ENCODE peak calls at places on chromosomes 5 and 9, in ten cellular contexts. S is adrenal gland, U is BE2C, P is osteoblast, O is heart right ventricle, T is MM.1S, Z is mammary epithelial cell, D is PC-3, Q is H9, V is coronary artery. R is an unnamed sample.

GRCh38 chr9:124353811-124354274 is 61.4 kb downstream of the PSMB7 start:
- DNase-seq in D (no peak), U (no peak), T (no peak), P (no peak), V (peak; percentile 43), S (no peak), Q (no peak), O (no peak), Z (no peak), R (no peak)

GRCh38 chr5:157328277-157328912 is 62.5 kb downstream of the CYFIP2 start:
- DNase-seq in P (peak; percentile 93), S (peak; percentile 59), D (peak; percentile 90), O (peak; percentile 32), V (no peak), Z (peak; percentile 52), U (peak; percentile 66), Q (peak; percentile 77), T (peak; percentile 74), R (peak; percentile 82)

GRCh38 chr5:67998709-67999251 is 216.8 kb upstream of the PIK3R1 start:
- DNase-seq in V (peak; percentile 79), S (peak; percentile 33), Z (no peak), U (no peak), O (peak; percentile 44), D (peak; percentile 18), T (no peak), P (peak; percentile 74), Q (peak; percentile 32), R (no peak)

GRCh38 chr5:86979801-86980510 is 287.7 kb upstream of the RASA1 start:
- DNase-seq in U (no peak), Z (peak; percentile 59), V (no peak), T (peak; percentile 63), O (no peak), D (peak; percentile 96), Q (no peak), S (no peak), P (no peak), R (no peak)

GRCh38 chr5:36502608-36503007 is 103.8 kb upstream of the SLC1A3 start:
- DNase-seq in U (no peak), Q (no peak), V (no peak), S (no peak), T (no peak), D (peak; percentile 96), O (no peak), Z (peak; percentile 77), P (peak; percentile 66), R (no peak)

GRCh38 chr5:34692781-34693180 is 36.7 kb downstream of the RAI14 start:
- DNase-seq in O (no peak), Q (no peak), S (no peak), Z (no peak), D (no peak), U (no peak), V (no peak), P (no peak), T (no peak), R (no peak)

GRCh38 chr9:6962164-6962563 is 204.4 kb downstream of the KDM4C start:
- DNase-seq in T (no peak), Z (no peak), V (no peak), D (no peak), U (no peak), O (no peak), P (no peak), S (no peak), Q (no peak), R (no peak)

GRCh38 chr5:66906021-66906420 is 290.6 kb downstream of the CD180 start:
- DNase-seq in O (no peak), Z (no peak), S (no peak), D (no peak), T (no peak), V (no peak), Q (no peak), U (no peak), P (no peak), R (no peak)

GRCh38 chr5:15366676-15367391 is 133.1 kb upstream of the FBXL7 start:
- DNase-seq in O (no peak), S (no peak), D (no peak), P (no peak), T (peak; percentile 89), U (no peak), Q (no peak), Z (no peak), V (no peak), R (no peak)

GRCh38 chr9:114273461-114273881 is 49.4 kb upstream of the ORM1 start:
- DNase-seq in P (peak; percentile 66), Q (peak; percentile 20), V (peak; percentile 65), D (no peak), S (no peak), T (no peak), U (peak; percentile 1), Z (peak; percentile 69), O (no peak), R (no peak)

GRCh38 chr5:174096619-174097018 is 51.1 kb downstream of the NSG2 start:
- DNase-seq in O (no peak), Q (no peak), V (no peak), U (no peak), T (no peak), D (no peak), S (no peak), P (peak; percentile 25), Z (no peak), R (no peak)
- TF ChIP-seq CTCF in O (no peak), Q (peak; percentile 35), V (no peak), U (no peak), T (no peak), D (peak; percentile 12), S (no peak), P (no peak), Z (no peak), R (no peak)

GRCh38 chr9:33465596-33466564 is 7.8 kb downstream of the NOL6 start:
- DNase-seq in S (no peak), P (peak; percentile 55), V (no peak), U (no peak), Q (no peak), O (no peak), D (no peak), Z (no peak), T (no peak), R (peak; percentile 32)

GRCh38 chr9:33468215-33468730 is 5.5 kb downstream of the NOL6 start:
- DNase-seq in Q (no peak), V (no peak), P (peak; percentile 58), T (no peak), U (no peak), O (no peak), S (no peak), Z (no peak), D (no peak), R (peak; percentile 13)

GRCh38 chr9:33467526-33467925 is 6.2 kb downstream of the NOL6 start:
- DNase-seq in D (no peak), S (no peak), U (no peak), V (no peak), Z (no peak), Q (no peak), O (no peak), T (no peak), P (peak; percentile 27), R (peak; percentile 19)

GRCh38 chr9:33465096-33465495 is 8.6 kb downstream of the NOL6 start:
- DNase-seq in V (no peak), D (no peak), Q (no peak), P (no peak), S (no peak), Z (no peak), U (no peak), O (no peak), T (no peak), R (no peak)

GRCh38 chr9:33466565-33467495 is 6.9 kb downstream of the NOL6 start:
- DNase-seq in U (peak; percentile 77), S (peak; percentile 57), P (peak; percentile 94), T (peak; percentile 67), V (no peak), D (peak; percentile 59), Q (peak; percentile 74), Z (no peak), O (peak; percentile 71), R (peak; percentile 87)
- TF ChIP-seq CTCF in U (peak; percentile 92), S (peak; percentile 88), P (peak; percentile 96), T (peak; percentile 94), V (peak; percentile 89), D (peak; percentile 80), Q (peak; percentile 97), Z (peak; percentile 98), O (peak; percentile 85), R (peak; percentile 91)

GRCh38 chr9:5482194-5482593 is 28.1 kb upstream of the PDCD1LG2 start:
- DNase-seq in T (no peak), Z (no peak), S (no peak), V (no peak), U (no peak), P (no peak), O (no peak), Q (no peak), D (no peak), R (no peak)

GRCh38 chr9:5480919-5481743 is 29.2 kb upstream of the PDCD1LG2 start:
- DNase-seq in P (no peak), O (no peak), T (no peak), Q (no peak), V (no peak), U (no peak), D (no peak), S (no peak), Z (no peak), R (no peak)

GRCh38 chr9:5481744-5482027 is 28.6 kb upstream of the PDCD1LG2 start:
- DNase-seq in Q (no peak), U (no peak), D (no peak), V (no peak), S (no peak), T (no peak), O (no peak), P (no peak), Z (no peak), R (no peak)

GRCh38 chr9:5479994-5480694 is 29.8 kb downstream of the CD274 start:
- DNase-seq in V (no peak), T (no peak), O (no peak), D (peak; percentile 19), U (no peak), Z (no peak), Q (no peak), P (no peak), S (no peak), R (peak; percentile 46)

DNA sequence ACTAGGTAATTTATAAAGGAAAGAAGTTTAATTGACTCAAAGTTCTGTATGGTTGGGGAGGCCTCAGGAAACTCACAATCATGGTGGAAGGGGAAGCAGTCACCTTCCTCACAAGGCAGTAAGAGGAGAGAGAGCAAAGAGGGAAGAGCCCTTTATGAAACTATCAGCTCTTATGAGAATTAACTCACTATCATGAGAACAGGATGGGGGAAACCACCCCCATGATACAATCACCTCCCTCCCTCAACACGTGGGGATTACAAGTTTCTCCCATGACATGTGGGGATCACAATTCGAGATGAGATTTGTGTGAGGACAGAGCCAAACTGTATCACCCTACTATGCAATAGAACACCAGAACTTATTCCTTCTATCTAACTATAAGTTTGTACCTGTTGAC is 27.9 kb downstream of the CD274 start:
- DNase-seq in D (no peak), T (no peak), Z (no peak), P (no peak), O (no peak), Q (no peak), V (no peak), S (no peak), U (no peak), R (no peak)
- TF ChIP-seq CTCF in D (no peak), T (no peak), Z (no peak), P (no peak), O (no peak), Q (no peak), V (no peak), S (no peak), U (no peak), R (no peak)

DNA sequence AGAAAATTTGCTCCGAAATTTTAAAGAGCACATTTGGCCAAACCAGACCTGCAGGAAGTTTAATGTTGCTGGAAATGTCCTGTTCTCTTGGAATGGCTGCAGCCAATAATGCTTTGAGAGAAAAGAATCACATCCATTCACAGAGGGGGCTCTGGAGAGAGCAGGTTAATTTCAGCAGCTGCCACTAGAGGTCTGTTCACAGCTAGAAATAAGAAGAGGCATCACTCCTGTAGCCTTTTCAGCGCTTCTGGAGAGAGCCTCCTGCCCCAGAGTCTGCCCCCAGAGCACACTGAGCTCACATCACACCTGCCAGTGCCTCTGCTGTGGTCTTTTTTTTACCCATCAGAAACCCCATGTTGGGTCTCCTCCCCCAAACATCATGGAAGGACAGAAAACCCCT is 124.8 kb upstream of the RAD23B start:
- DNase-seq in V (no peak), S (no peak), Z (peak; percentile 16), T (no peak), U (peak; percentile 52), P (no peak), Q (peak; percentile 78), O (no peak), D (peak; percentile 34), R (no peak)
- TF ChIP-seq CTCF in V (no peak), S (no peak), Z (peak; percentile 24), T (no peak), U (peak; percentile 76), P (peak; percentile 61), Q (peak; percentile 75), O (peak; percentile 48), D (peak; percentile 56), R (peak; percentile 2)

R was measured in GM13976.